ENCODE peak calls at places on chromosomes 16 and 17, in seven cellular contexts. L is stimulated activated CD4-positive, alpha-beta T cell treated with anti-CD3 and anti-CD28 coated beads, Interleukin-1b, Interleukin-23, amount 100 ng/mL, for 48 hours; Z is stimulated activated CD8-positive, alpha-beta memory T cell treated with anti-CD3 and anti-CD28 coated beads, Interleukin-4, amount 100 ng/mL, for 48 hours; C is fibroblast of lung; K is anterior cingulate cortex; M is hippocampal formation; U is LNCaP clone FGC. W is an unnamed sample.

GRCh38 chr16:63192969-63193368 is 1156.7 kb upstream of the CDH8 start:
- DNase-seq in L (no peak), Z (no peak), C (no peak), K (no peak), M (no peak), U (no peak), W (no peak)

GRCh38 chr16:79811541-79811940 is 211.0 kb upstream of the MAF start:
- DNase-seq in L (no peak), Z (no peak), C (peak), K (no peak), M (no peak), U (no peak), W (no peak)

GRCh38 chr16:74759564-74759963 is 15.1 kb downstream of the FA2H start:
- DNase-seq in L (no peak), Z (no peak), C (no peak), K (no peak), M (no peak), U (no peak), W (no peak)

GRCh38 chr16:11916524-11917285 is 949 bp upstream of the GSPT1 start:
- DNase-seq in L (no peak), Z (no peak), C (peak), K (no peak), M (no peak), U (peak), W (no peak)

GRCh38 chr17:1022278-1023024 is 25.5 kb downstream of the TIMM22 start:
- DNase-seq in L (no peak), Z (no peak), C (no peak), K (peak), M (no peak), U (no peak), W (no peak)

GRCh38 chr17:12990041-12990808 is 27.6 kb downstream of the ELAC2 start:
- DNase-seq in L (no peak), Z (no peak), C (no peak), K (no peak), M (no peak), U (peak), W (no peak)

GRCh38 chr17:80264048-80264792 is 3.6 kb downstream of the RNF213 start:
- DNase-seq in L (peak), Z (peak), C (no peak), K (no peak), M (no peak), U (no peak), W (peak)

GRCh38 chr16:84853534-84853933 is 33.7 kb downstream of the CRISPLD2 start:
- DNase-seq in L (no peak), Z (no peak), C (no peak), K (no peak), M (no peak), U (no peak), W (no peak)

GRCh38 chr16:89873822-89874689 is 664 bp downstream of the TCF25 start:
- DNase-seq in L (peak), Z (peak), C (peak), K (peak), M (peak), U (peak), W (peak)

GRCh38 chr17:83106913-83107655 is 27.7 kb downstream of the METRNL start:
- DNase-seq in L (no peak), Z (no peak), C (peak), K (no peak), M (no peak), U (no peak), W (no peak)

GRCh38 chr17:48505788-48506187 is 25.0 kb downstream of the HOXB1 start:
- DNase-seq in L (peak), Z (peak), C (peak), K (no peak), M (no peak), U (peak), W (peak)

GRCh38 chr17:77441130-77441920 is 300.6 kb downstream of the SEC14L1 start:
- DNase-seq in L (peak), Z (peak), C (no peak), K (no peak), M (no peak), U (no peak), W (peak)

GRCh38 chr17:1090454-1091189 is 89.2 kb downstream of the ABR start:
- DNase-seq in L (no peak), Z (no peak), C (no peak), K (no peak), M (no peak), U (no peak), W (no peak)

GRCh38 chr16:77789646-77790370 is 1.4 kb downstream of the VAT1L start:
- DNase-seq in L (no peak), Z (no peak), C (no peak), K (no peak), M (no peak), U (no peak), W (no peak)

GRCh38 chr17:74543891-74544760 is 1.8 kb downstream of the CD300C start:
- DNase-seq in L (no peak), Z (no peak), C (no peak), K (no peak), M (no peak), U (no peak), W (no peak)

GRCh38 chr16:73205153-73205549 is 157.2 kb upstream of the ZFHX3 start:
- DNase-seq in L (no peak), Z (no peak), C (no peak), K (no peak), M (no peak), U (no peak), W (no peak)

GRCh38 chr17:48054238-48055185 is 6.4 kb downstream of the NFE2L1 start:
- DNase-seq in L (no peak), Z (no peak), C (peak), K (peak), M (peak), U (peak), W (no peak)

GRCh38 chr17:35341465-35341992 is 31.9 kb downstream of the SLFN11 start:
- DNase-seq in L (no peak), Z (no peak), C (no peak), K (no peak), M (no peak), U (no peak), W (peak)

GRCh38 chr17:7816926-7817642 is 16.9 kb upstream of the KDM6B start:
- DNase-seq in L (no peak), Z (no peak), C (no peak), K (no peak), M (no peak), U (no peak), W (no peak)

GRCh38 chr16:52470601-52471000 is 76.3 kb downstream of the TOX3 start:
- DNase-seq in L (no peak), Z (no peak), C (no peak), K (no peak), M (no peak), U (no peak), W (no peak)

GRCh38 chr16:67915831-67916723 is 15.6 kb downstream of the CTRL start:
- DNase-seq in L (no peak), Z (no peak), C (no peak), K (no peak), M (no peak), U (peak), W (no peak)

GRCh38 chr16:69720822-69721430 is 5.4 kb downstream of the NQO1 start:
- DNase-seq in L (no peak), Z (no peak), C (no peak), K (no peak), M (no peak), U (no peak), W (no peak)

GRCh38 chr17:27532269-27533067 is 76.2 kb downstream of the KSR1 start:
- DNase-seq in L (no peak), Z (no peak), C (peak), K (peak), M (no peak), U (no peak), W (no peak)

GRCh38 chr16:84806256-84806889 is 13.4 kb upstream of the CRISPLD2 start:
- DNase-seq in L (no peak), Z (no peak), C (peak), K (peak), M (no peak), U (no peak), W (peak)

GRCh38 chr16:15858921-15859668 is 2.3 kb upstream of the MYH11 start:
- DNase-seq in L (no peak), Z (no peak), C (no peak), K (no peak), M (no peak), U (no peak), W (no peak)

GRCh38 chr17:43721537-43722268 is 36.9 kb downstream of the SOST start:
- DNase-seq in L (no peak), Z (no peak), C (peak), K (no peak), M (no peak), U (no peak), W (no peak)

GRCh38 chr17:79482719-79483118 is 128.1 kb downstream of the RBFOX3 start:
- DNase-seq in L (no peak), Z (no peak), C (no peak), K (no peak), M (no peak), U (no peak), W (no peak)

GRCh38 chr16:83390759-83391158 is 417.0 kb upstream of the HSBP1 start:
- DNase-seq in L (no peak), Z (no peak), C (no peak), K (no peak), M (no peak), U (no peak), W (no peak)

GRCh38 chr17:39671651-39672521 is 3.6 kb downstream of the PNMT start:
- DNase-seq in L (no peak), Z (no peak), C (peak), K (no peak), M (no peak), U (no peak), W (peak)

GRCh38 chr17:19021622-19022083 is 17.1 kb upstream of the FAM83G start:
- DNase-seq in L (peak), Z (peak), C (no peak), K (no peak), M (no peak), U (no peak), W (peak)

GRCh38 chr17:81731271-81731670 is 19.2 kb downstream of the SLC25A10 start:
- DNase-seq in L (no peak), Z (no peak), C (no peak), K (no peak), M (no peak), U (no peak), W (no peak)

W was measured in activated CD8-positive, alpha-beta T cell treated with anti-CD3 and anti-CD28 coated beads for 36 hours.